ENCODE peak calls at places on chromosomes 3 and 15, in four cellular contexts. One of them, this sample, is unnamed.

GRCh38 chr3:45496550-45496949 is 98.0 kb upstream of the LIMD1 start:
- DNase-seq in K562: no peak
- DNase-seq in HepG2: no peak
- DNase-seq in HCT116: no peak
- DNase-seq in this sample: no peak

GRCh38 chr15:83287541-83288027 is 3.1 kb upstream of the BNC1 start:
- DNase-seq in K562: no peak
- DNase-seq in HCT116: no peak
- DNase-seq in HepG2: no peak
- DNase-seq in this sample: no peak

GRCh38 chr15:65132841-65133549 is 613 bp downstream of the PDCD7 start:
- DNase-seq in HCT116: no peak
- DNase-seq in HepG2: peak; percentile 12
- DNase-seq in K562: peak; percentile 45
- DNase-seq in this sample: peak; percentile 80

GRCh38 chr15:100778831-100779288 is 100.8 kb upstream of the ALDH1A3 start:
- DNase-seq in HepG2: no peak
- DNase-seq in HCT116: no peak
- DNase-seq in K562: no peak
- DNase-seq in this sample: no peak

GRCh38 chr15:59313703-59314332 is 58.9 kb downstream of the MYO1E start:
- DNase-seq in K562: no peak
- DNase-seq in HepG2: peak; percentile 9
- DNase-seq in HCT116: no peak
- DNase-seq in this sample: no peak

GRCh38 chr15:99709243-99709986 is 23.8 kb downstream of the LYSMD4 start:
- DNase-seq in HCT116: no peak
- DNase-seq in HepG2: no peak
- DNase-seq in K562: no peak
- DNase-seq in this sample: no peak

GRCh38 chr3:156811092-156811862 is 14.9 kb upstream of the LEKR1 start:
- DNase-seq in K562: no peak
- DNase-seq in HCT116: no peak
- DNase-seq in HepG2: no peak
- DNase-seq in this sample: no peak

GRCh38 chr15:98729446-98730042 is 81.2 kb downstream of the IGF1R start:
- DNase-seq in HepG2: no peak
- DNase-seq in K562: no peak
- DNase-seq in HCT116: no peak
- DNase-seq in this sample: peak; percentile 56

GRCh38 chr3:183178833-183179549 is 16.5 kb upstream of the LAMP3 start:
- DNase-seq in K562: peak; percentile 69
- DNase-seq in HCT116: no peak
- DNase-seq in HepG2: no peak
- DNase-seq in this sample: peak; percentile 81

GRCh38 chr15:66232267-66232625 is 21.3 kb downstream of the MEGF11 start:
- DNase-seq in HepG2: no peak
- DNase-seq in HCT116: no peak
- DNase-seq in K562: no peak
- DNase-seq in this sample: no peak

GRCh38 chr3:119469378-119470189 is 821 bp downstream of the POGLUT1 start:
- DNase-seq in HCT116: no peak
- DNase-seq in HepG2: no peak
- DNase-seq in K562: no peak
- DNase-seq in this sample: no peak

GRCh38 chr3:21174461-21174860 is 576.5 kb downstream of the ZNF385D start:
- DNase-seq in HepG2: no peak
- DNase-seq in HCT116: no peak
- DNase-seq in K562: no peak
- DNase-seq in this sample: no peak

GRCh38 chr3:47456984-47457383 is 18.8 kb downstream of the SCAP start:
- DNase-seq in K562: no peak
- DNase-seq in HepG2: no peak
- DNase-seq in HCT116: no peak
- DNase-seq in this sample: no peak

GRCh38 chr15:100383302-100384107 is 41.7 kb upstream of the ADAMTS17 start:
- DNase-seq in K562: peak; percentile 4
- DNase-seq in HCT116: peak; percentile 8
- DNase-seq in HepG2: peak; percentile 41
- DNase-seq in this sample: peak; percentile 45

GRCh38 chr3:184295771-184296170 is 3.3 kb upstream of the PSMD2 start:
- DNase-seq in K562: no peak
- DNase-seq in HepG2: no peak
- DNase-seq in HCT116: no peak
- DNase-seq in this sample: no peak

GRCh38 chr15:76993114-76993715 is 1.7 kb upstream of the PSTPIP1 start:
- DNase-seq in HepG2: no peak
- DNase-seq in K562: no peak
- DNase-seq in HCT116: no peak
- DNase-seq in this sample: no peak

GRCh38 chr3:43996379-43997301 is 245.0 kb upstream of the TOPAZ1 start:
- DNase-seq in K562: no peak
- DNase-seq in HepG2: no peak
- DNase-seq in HCT116: no peak
- DNase-seq in this sample: no peak

GRCh38 chr3:38522002-38522401 is 25.9 kb downstream of the EXOG start:
- DNase-seq in K562: no peak
- DNase-seq in HCT116: no peak
- DNase-seq in HepG2: no peak
- DNase-seq in this sample: no peak

GRCh38 chr3:178845446-178846118 is 226.0 kb downstream of the ZMAT3 start:
- DNase-seq in HepG2: no peak
- DNase-seq in K562: no peak
- DNase-seq in HCT116: no peak
- DNase-seq in this sample: no peak

GRCh38 chr3:112671930-112672715 is 31.2 kb upstream of the CCDC80 start:
- DNase-seq in HCT116: no peak
- DNase-seq in K562: peak; percentile 25
- DNase-seq in HepG2: no peak
- DNase-seq in this sample: no peak

GRCh38 chr3:160748787-160749186 is 7.2 kb upstream of the PPM1L start:
- DNase-seq in HCT116: no peak
- DNase-seq in HepG2: no peak
- DNase-seq in K562: no peak
- DNase-seq in this sample: no peak

GRCh38 chr3:139534444-139534812 is 5.1 kb downstream of the RBP1 start:
- DNase-seq in HepG2: no peak
- DNase-seq in K562: no peak
- DNase-seq in HCT116: peak; percentile 77
- DNase-seq in this sample: no peak

GRCh38 chr15:98669638-98670037 is 21.3 kb downstream of the IGF1R start:
- DNase-seq in HCT116: no peak
- DNase-seq in K562: no peak
- DNase-seq in HepG2: no peak
- DNase-seq in this sample: no peak

GRCh38 chr15:84878504-84878903 is 6.0 kb upstream of the SLC28A1 start:
- DNase-seq in HCT116: peak; percentile 56
- DNase-seq in HepG2: peak; percentile 22
- DNase-seq in K562: peak; percentile 80
- DNase-seq in this sample: peak; percentile 70

GRCh38 chr3:42723146-42723683 is 20.6 kb upstream of the HHATL start:
- DNase-seq in HepG2: no peak
- DNase-seq in HCT116: no peak
- DNase-seq in K562: no peak
- DNase-seq in this sample: no peak

GRCh38 chr3:27043328-27043956 is 325.7 kb downstream of the NEK10 start:
- DNase-seq in HepG2: no peak
- DNase-seq in HCT116: no peak
- DNase-seq in K562: no peak
- DNase-seq in this sample: no peak

GRCh38 chr3:175951047-175951694 is 1092.0 kb downstream of the NAALADL2 start:
- DNase-seq in HepG2: no peak
- DNase-seq in HCT116: no peak
- DNase-seq in K562: no peak
- DNase-seq in this sample: no peak

GRCh38 chr3:143267984-143268383 is 148.4 kb downstream of the CHST2 start:
- DNase-seq in K562: no peak
- DNase-seq in HepG2: no peak
- DNase-seq in HCT116: no peak
- DNase-seq in this sample: no peak

GRCh38 chr3:8574040-8574669 is 70.4 kb downstream of the SSUH2 start:
- DNase-seq in HepG2: no peak
- DNase-seq in K562: no peak
- DNase-seq in HCT116: no peak
- DNase-seq in this sample: peak; percentile 19

GRCh38 chr3:3906171-3906570 is 106.9 kb downstream of the LRRN1 start:
- DNase-seq in HepG2: no peak
- DNase-seq in HCT116: no peak
- DNase-seq in K562: no peak
- DNase-seq in this sample: no peak

GRCh38 chr15:59941612-59942011 is 62.5 kb upstream of the FOXB1 start:
- DNase-seq in HepG2: no peak
- DNase-seq in HCT116: no peak
- DNase-seq in K562: no peak
- DNase-seq in this sample: no peak

GRCh38 chr15:88911766-88912118 is 1.4 kb downstream of the MFGE8 start:
- DNase-seq in HepG2: no peak
- DNase-seq in HCT116: no peak
- DNase-seq in K562: peak; percentile 73
- DNase-seq in this sample: no peak

GRCh38 chr15:74595271-74595670 is 20.4 kb upstream of the CLK3 start:
- DNase-seq in K562: no peak
- DNase-seq in HCT116: no peak
- DNase-seq in HepG2: no peak
- DNase-seq in this sample: no peak

GRCh38 chr15:51270706-51271105 is 67.7 kb downstream of the CYP19A1 start:
- DNase-seq in HCT116: no peak
- DNase-seq in K562: no peak
- DNase-seq in HepG2: no peak
- DNase-seq in this sample: no peak

GRCh38 chr3:161274691-161275298 is 53.7 kb downstream of the NMD3 start:
- DNase-seq in HepG2: peak; percentile 51
- DNase-seq in HCT116: peak; percentile 54
- DNase-seq in K562: peak; percentile 69
- DNase-seq in this sample: peak; percentile 27

GRCh38 chr15:87566236-87566635 is 690.3 kb downstream of the NTRK3 start:
- DNase-seq in HCT116: no peak
- DNase-seq in K562: no peak
- DNase-seq in HepG2: no peak
- DNase-seq in this sample: no peak

GRCh38 chr3:60948488-60948887 is 302.8 kb downstream of the FHIT start:
- DNase-seq in HCT116: no peak
- DNase-seq in HepG2: no peak
- DNase-seq in K562: no peak
- DNase-seq in this sample: no peak

GRCh38 chr15:31162721-31163510 is 61.4 kb upstream of the TRPM1 start:
- DNase-seq in K562: no peak
- DNase-seq in HepG2: no peak
- DNase-seq in HCT116: no peak
- DNase-seq in this sample: no peak
- TF ChIP-seq ELF1 in K562: no peak
- TF ChIP-seq ELF1 in HepG2: no peak
- TF ChIP-seq ELF1 in HCT116: no peak
- TF ChIP-seq ELF1 in this sample: no peak

GRCh38 chr15:81336568-81336967 is 12.6 kb upstream of the STARD5 start:
- DNase-seq in HepG2: peak; percentile 12
- DNase-seq in K562: peak; percentile 41
- DNase-seq in HCT116: peak; percentile 3
- DNase-seq in this sample: no peak
- TF ChIP-seq ELF1 in HepG2: no peak
- TF ChIP-seq ELF1 in K562: no peak
- TF ChIP-seq ELF1 in HCT116: no peak
- TF ChIP-seq ELF1 in this sample: no peak

GRCh38 chr15:62506217-62506805 is 341.2 kb upstream of the C2CD4B start:
- DNase-seq in K562: no peak
- DNase-seq in HepG2: peak; percentile 78
- DNase-seq in HCT116: no peak
- DNase-seq in this sample: no peak
- TF ChIP-seq ELF1 in K562: no peak
- TF ChIP-seq ELF1 in HepG2: no peak
- TF ChIP-seq ELF1 in HCT116: no peak
- TF ChIP-seq ELF1 in this sample: no peak

GRCh38 chr15:67809866-67810265 is 15.4 kb upstream of the SKOR1 start:
- DNase-seq in K562: no peak
- DNase-seq in HCT116: no peak
- DNase-seq in HepG2: no peak
- DNase-seq in this sample: no peak

GRCh38 chr15:67809441-67809840 is 15.9 kb upstream of the SKOR1 start:
- DNase-seq in HepG2: no peak
- DNase-seq in HCT116: no peak
- DNase-seq in K562: no peak
- DNase-seq in this sample: no peak

GRCh38 chr15:67815036-67815592 is 10.2 kb upstream of the SKOR1 start:
- DNase-seq in HCT116: no peak
- DNase-seq in K562: no peak
- DNase-seq in HepG2: no peak
- DNase-seq in this sample: peak; percentile 9

GRCh38 chr15:67813104-67813634 is 12.1 kb upstream of the SKOR1 start:
- DNase-seq in HepG2: no peak
- DNase-seq in K562: no peak
- DNase-seq in HCT116: no peak
- DNase-seq in this sample: peak; percentile 9

DNA sequence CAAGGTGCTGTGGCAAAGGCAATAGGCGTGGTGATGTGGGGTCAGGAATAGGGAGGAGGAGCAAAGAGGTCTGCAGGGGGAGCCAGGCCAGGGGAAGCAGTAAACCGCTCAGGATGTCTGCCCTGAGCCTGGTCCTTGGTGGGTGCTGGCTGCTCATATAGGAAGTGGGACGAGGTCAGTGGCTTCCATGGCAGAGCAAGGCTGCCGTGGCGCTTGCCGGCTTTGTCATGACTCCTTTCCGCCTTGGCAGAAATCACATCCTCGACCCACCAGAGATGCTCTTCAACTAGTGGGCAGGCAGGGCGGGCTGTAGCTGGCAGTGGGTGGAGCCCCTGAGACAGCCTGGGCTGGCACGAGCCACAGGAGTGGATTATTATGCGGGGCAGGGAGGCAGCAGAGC is 13.1 kb upstream of the SKOR1 start:
- DNase-seq in HepG2: no peak
- DNase-seq in K562: no peak
- DNase-seq in HCT116: no peak
- DNase-seq in this sample: no peak
- TF ChIP-seq ELF1 in HepG2: no peak
- TF ChIP-seq ELF1 in K562: no peak
- TF ChIP-seq ELF1 in HCT116: no peak
- TF ChIP-seq ELF1 in this sample: no peak

DNA sequence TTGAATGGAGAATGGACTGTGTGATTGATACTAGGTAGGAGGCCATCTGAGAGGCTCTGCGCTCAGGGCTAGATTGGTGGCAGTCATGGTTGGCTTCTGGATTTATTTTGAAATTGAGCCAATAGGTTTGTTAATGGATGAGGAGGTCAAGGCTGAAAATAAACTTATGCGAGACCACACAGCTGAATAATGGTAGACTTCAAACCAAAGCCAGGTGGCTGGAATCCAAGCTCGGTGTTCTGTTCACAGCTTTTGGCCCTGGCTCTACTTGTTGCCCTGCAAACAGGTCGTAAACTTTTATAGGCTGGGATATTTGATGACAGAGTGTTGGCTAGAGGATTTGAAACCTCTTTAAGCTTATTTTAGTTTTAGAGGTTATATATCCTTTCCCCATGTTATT is 160.4 kb downstream of the CHL1 start:
- DNase-seq in HepG2: no peak
- DNase-seq in K562: no peak
- DNase-seq in HCT116: no peak
- DNase-seq in this sample: no peak
- TF ChIP-seq ELF1 in HepG2: no peak
- TF ChIP-seq ELF1 in K562: no peak
- TF ChIP-seq ELF1 in HCT116: no peak
- TF ChIP-seq ELF1 in this sample: no peak